ENCODE peak calls at places on chromosomes 5 and 9, in four cellular contexts. M, C, V and J are unnamed samples.

GRCh38 chr9:79465171-79465570 is 106.6 kb upstream of the TLE4 start:
- DNase-seq in V (no peak), M (no peak), C (no peak), J (no peak)

GRCh38 chr9:136044971-136045594 is 50.0 kb downstream of the NACC2 start:
- DNase-seq in V (no peak), C (no peak), M (no peak), J (no peak)

GRCh38 chr9:20863910-20864309 is 167.5 kb downstream of the HACD4 start:
- DNase-seq in M (no peak), V (no peak), C (no peak), J (no peak)

GRCh38 chr9:27540537-27540936 is 10.9 kb upstream of the MOB3B start:
- DNase-seq in V (no peak), C (no peak), M (no peak), J (no peak)

GRCh38 chr5:104177651-104178050 is 615.1 kb upstream of the NUDT12 start:
- DNase-seq in M (no peak), C (no peak), V (no peak), J (no peak)

GRCh38 chr9:136848393-136849037 is 694 bp upstream of the PHPT1 start:
- DNase-seq in M (no peak), C (no peak), V (no peak), J (no peak)

GRCh38 chr5:173582198-173583092 is 34.0 kb downstream of the BOD1 start:
- DNase-seq in C (peak), V (peak), M (no peak), J (no peak)

GRCh38 chr5:177301503-177302165 is 1.9 kb downstream of the RAB24 start:
- DNase-seq in C (no peak), V (no peak), M (no peak), J (no peak)

GRCh38 chr5:93611900-93612898 is 29.2 kb downstream of the NR2F1 start:
- DNase-seq in C (no peak), V (no peak), M (no peak), J (no peak)

GRCh38 chr9:77911928-77912327 is 119.7 kb downstream of the GNAQ start:
- DNase-seq in M (no peak), C (no peak), V (no peak), J (no peak)

GRCh38 chr9:19969721-19970120 is 180.9 kb upstream of the SLC24A2 start:
- DNase-seq in C (no peak), V (no peak), M (no peak), J (no peak)

GRCh38 chr9:133035669-133036068 is 4.9 kb downstream of the GTF3C5 start:
- DNase-seq in M (no peak), V (no peak), C (no peak), J (no peak)

GRCh38 chr5:64164166-64164565 is 1.5 kb upstream of the RNF180 start:
- DNase-seq in M (no peak), V (no peak), C (no peak), J (no peak)

GRCh38 chr5:127358274-127358673 is 67.7 kb downstream of the MEGF10 start:
- DNase-seq in C (no peak), M (no peak), V (peak), J (no peak)

GRCh38 chr5:58064799-58065198 is 395.1 kb downstream of the PLK2 start:
- DNase-seq in V (peak), C (no peak), M (no peak), J (no peak)

GRCh38 chr9:98374385-98375051 is 119.1 kb upstream of the TBC1D2 start:
- DNase-seq in M (no peak), C (no peak), V (peak), J (peak)

GRCh38 chr9:86948153-86948929 is 1.0 kb upstream of the GAS1 start:
- DNase-seq in V (no peak), M (peak), C (peak), J (no peak)

GRCh38 chr9:122382901-122383850 is 12.4 kb downstream of the PTGS1 start:
- DNase-seq in M (no peak), V (no peak), C (peak), J (no peak)

GRCh38 chr5:159097461-159098284 is 2.0 kb downstream of the EBF1 start:
- DNase-seq in V (no peak), M (no peak), C (no peak), J (no peak)

GRCh38 chr9:137358126-137358525 is 56.1 kb upstream of the NRARP start:
- DNase-seq in M (no peak), V (no peak), C (no peak), J (no peak)

GRCh38 chr9:125632321-125633115 is 74.5 kb downstream of the MAPKAP1 start:
- DNase-seq in C (no peak), M (no peak), V (no peak), J (no peak)

GRCh38 chr9:121698627-121699270 is 47.3 kb downstream of the DAB2IP start:
- DNase-seq in C (no peak), V (no peak), M (no peak), J (no peak)

GRCh38 chr5:154498597-154499393 is 20.8 kb upstream of the HAND1 start:
- DNase-seq in V (no peak), C (no peak), M (no peak), J (no peak)

GRCh38 chr9:2722715-2723114 is 5.4 kb downstream of the KCNV2 start:
- DNase-seq in C (no peak), M (no peak), V (peak), J (no peak)

GRCh38 chr5:151063136-151063544 is 17.7 kb downstream of the TNIP1 start:
- DNase-seq in C (no peak), M (no peak), V (no peak), J (no peak)

GRCh38 chr9:85541876-85542275 is 199.9 kb downstream of the AGTPBP1 start:
- DNase-seq in C (no peak), V (no peak), M (no peak), J (no peak)

GRCh38 chr5:124841829-124842712 is 95.6 kb upstream of the ZNF608 start:
- DNase-seq in C (no peak), V (no peak), M (no peak), J (no peak)

GRCh38 chr9:19184144-19184917 is 46.2 kb upstream of the DENND4C start:
- DNase-seq in M (peak), C (peak), V (peak), J (peak)

GRCh38 chr5:108818613-108819272 is 71.0 kb downstream of the FER start:
- DNase-seq in V (no peak), C (no peak), M (no peak), J (no peak)

GRCh38 chr5:132658383-132659302 is 670 bp downstream of the IL13 start:
- DNase-seq in C (no peak), V (no peak), M (no peak), J (no peak)

GRCh38 chr5:129670944-129671343 is 77.0 kb upstream of the MINAR2 start:
- DNase-seq in C (no peak), V (peak), M (no peak), J (peak)

GRCh38 chr5:148972958-148973357 is 89.9 kb downstream of the SH3TC2 start:
- DNase-seq in M (no peak), C (no peak), V (peak), J (peak)

GRCh38 chr9:129852575-129852974 is 17.3 kb downstream of the USP20 start:
- DNase-seq in M (no peak), C (no peak), V (no peak), J (no peak)

GRCh38 chr9:9719373-9720112 is 893.3 kb downstream of the PTPRD start:
- DNase-seq in M (no peak), C (no peak), V (no peak), J (no peak)